ENCODE peak calls at places on chromosomes 12 and 14, in seven cellular contexts. Y, O, A, C, F, B and K are unnamed samples.

GRCh38 chr14:92037989-92038388 is 1.9 kb downstream of the TRIP11 start:
- DNase-seq in Y (no peak), O (no peak), A (no peak), C (no peak), F (no peak), B (peak; percentile 17), K (no peak)

GRCh38 chr14:94010625-94011024 is 13.5 kb downstream of the CCDC197 start:
- DNase-seq in Y (no peak), O (no peak), A (no peak), C (no peak), F (no peak), B (no peak), K (no peak)

GRCh38 chr12:4486049-4486699 is 40.6 kb upstream of the FGF6 start:
- DNase-seq in Y (no peak), O (no peak), A (no peak), C (no peak), F (no peak), B (no peak), K (no peak)

GRCh38 chr14:20707622-20708021 is 19.1 kb downstream of the ANG start:
- DNase-seq in Y (peak; percentile 45), O (no peak), A (no peak), C (peak; percentile 64), F (no peak), B (no peak), K (no peak)

GRCh38 chr12:69916541-69917270 is 91.7 kb downstream of the MYRFL start:
- DNase-seq in Y (no peak), O (no peak), A (no peak), C (peak; percentile 64), F (no peak), B (no peak), K (no peak)

GRCh38 chr12:118830251-118830650 is 151.1 kb upstream of the SRRM4 start:
- DNase-seq in Y (no peak), O (no peak), A (no peak), C (no peak), F (no peak), B (no peak), K (no peak)

GRCh38 chr12:53489242-53489915 is 9.9 kb downstream of the MAP3K12 start:
- DNase-seq in Y (no peak), O (no peak), A (no peak), C (peak; percentile 18), F (no peak), B (no peak), K (peak; percentile 40)

GRCh38 chr12:3967556-3968160 is 94.5 kb upstream of the PARP11 start:
- DNase-seq in Y (no peak), O (no peak), A (no peak), C (no peak), F (no peak), B (no peak), K (no peak)

GRCh38 chr14:95816539-95816938 is 60.1 kb upstream of the TUNAR start:
- DNase-seq in Y (no peak), O (no peak), A (no peak), C (no peak), F (no peak), B (peak; percentile 74), K (no peak)

GRCh38 chr12:86712425-86712843 is 456.2 kb upstream of the MGAT4C start:
- DNase-seq in Y (no peak), O (peak; percentile 71), A (no peak), C (no peak), F (no peak), B (no peak), K (no peak)

GRCh38 chr12:104136577-104136976 is 1.4 kb downstream of the NFYB start:
- DNase-seq in Y (no peak), O (no peak), A (no peak), C (no peak), F (no peak), B (no peak), K (no peak)

GRCh38 chr12:31773867-31774266 is 45.0 kb upstream of the AMN1 start:
- DNase-seq in Y (no peak), O (no peak), A (peak; percentile 57), C (no peak), F (no peak), B (no peak), K (no peak)

GRCh38 chr12:110546339-110546738 is 36.8 kb downstream of the PPTC7 start:
- DNase-seq in Y (no peak), O (no peak), A (no peak), C (no peak), F (no peak), B (no peak), K (no peak)

DNA sequence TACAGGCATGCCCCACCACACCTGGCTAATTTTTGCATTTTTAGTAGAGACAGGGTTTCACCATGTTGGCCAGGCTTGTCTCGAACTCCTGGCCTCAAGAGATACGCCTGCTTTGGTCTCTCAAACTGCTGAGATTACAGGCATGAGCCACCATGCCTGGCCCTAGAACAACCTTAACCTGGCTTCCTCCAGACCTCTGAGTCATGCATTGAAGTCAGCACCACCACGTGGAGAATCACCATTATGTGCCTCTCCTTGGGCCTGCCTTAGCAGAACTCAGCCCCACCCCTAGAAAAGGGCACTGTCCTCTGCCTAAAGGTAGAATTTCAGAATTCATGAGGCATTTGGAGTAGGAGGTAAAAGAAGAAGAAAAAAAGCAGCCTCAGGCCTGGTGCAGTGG is 49.0 kb downstream of the LIMA1 start:
- DNase-seq in Y (peak; percentile 32), O (no peak), A (no peak), C (no peak), F (no peak), B (no peak), K (no peak)
- TF ChIP-seq CTCF in Y (no peak), O (no peak), A (no peak), C (no peak), F (no peak), B (no peak), K (no peak)

DNA sequence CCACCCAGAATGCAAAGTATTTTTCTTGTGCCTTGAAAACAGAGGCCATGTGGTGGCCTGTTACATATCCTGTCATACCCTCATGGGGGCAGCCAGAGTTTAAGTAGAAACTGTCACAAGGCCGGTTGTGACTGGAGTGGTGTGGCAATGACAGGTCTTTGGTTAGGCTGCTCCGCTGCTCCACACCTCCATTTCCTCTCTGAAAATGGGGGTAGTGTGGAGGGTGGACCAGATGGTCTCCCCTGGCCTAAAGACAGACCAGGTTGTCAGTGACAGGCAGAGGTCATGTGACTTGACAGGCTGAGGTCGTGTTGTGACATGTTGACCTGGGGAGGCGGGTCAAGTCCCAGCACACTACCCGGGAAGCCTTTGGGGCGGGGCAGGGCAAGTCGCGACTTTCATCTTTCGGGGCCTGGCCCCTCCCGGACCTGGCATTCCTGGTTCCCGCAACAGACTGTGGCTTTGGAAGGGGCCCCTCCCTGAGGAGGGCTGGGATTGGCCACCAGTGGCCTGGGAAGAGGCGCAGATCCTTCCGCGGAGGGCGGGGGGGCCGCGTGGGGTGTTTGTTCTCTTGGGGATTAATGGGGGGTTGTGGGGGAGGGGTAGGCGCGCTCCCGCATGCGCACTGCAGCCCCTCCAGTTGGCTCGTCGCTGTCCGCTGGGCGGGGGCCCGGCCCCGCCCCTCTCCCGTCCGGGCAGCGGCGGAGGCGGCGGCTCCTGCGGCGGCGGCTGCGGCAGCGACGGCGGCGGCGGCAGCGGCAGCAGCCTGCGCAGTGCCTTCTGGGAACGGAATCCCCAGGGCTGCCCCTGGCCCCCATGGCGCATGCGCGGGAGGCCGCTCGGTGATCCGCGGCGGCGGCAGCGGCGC is at the start of gene MBD6:
- DNase-seq in Y (peak; percentile 94), O (peak; percentile 96), A (peak; percentile 86), C (peak; percentile 93), F (peak; percentile 84), B (peak; percentile 98), K (peak; percentile 99)
- TF ChIP-seq EP300 in Y (peak; percentile 2), O (peak; percentile 25), A (no peak), C (no peak), F (peak; percentile 35), B (no peak), K (no peak)

DNA sequence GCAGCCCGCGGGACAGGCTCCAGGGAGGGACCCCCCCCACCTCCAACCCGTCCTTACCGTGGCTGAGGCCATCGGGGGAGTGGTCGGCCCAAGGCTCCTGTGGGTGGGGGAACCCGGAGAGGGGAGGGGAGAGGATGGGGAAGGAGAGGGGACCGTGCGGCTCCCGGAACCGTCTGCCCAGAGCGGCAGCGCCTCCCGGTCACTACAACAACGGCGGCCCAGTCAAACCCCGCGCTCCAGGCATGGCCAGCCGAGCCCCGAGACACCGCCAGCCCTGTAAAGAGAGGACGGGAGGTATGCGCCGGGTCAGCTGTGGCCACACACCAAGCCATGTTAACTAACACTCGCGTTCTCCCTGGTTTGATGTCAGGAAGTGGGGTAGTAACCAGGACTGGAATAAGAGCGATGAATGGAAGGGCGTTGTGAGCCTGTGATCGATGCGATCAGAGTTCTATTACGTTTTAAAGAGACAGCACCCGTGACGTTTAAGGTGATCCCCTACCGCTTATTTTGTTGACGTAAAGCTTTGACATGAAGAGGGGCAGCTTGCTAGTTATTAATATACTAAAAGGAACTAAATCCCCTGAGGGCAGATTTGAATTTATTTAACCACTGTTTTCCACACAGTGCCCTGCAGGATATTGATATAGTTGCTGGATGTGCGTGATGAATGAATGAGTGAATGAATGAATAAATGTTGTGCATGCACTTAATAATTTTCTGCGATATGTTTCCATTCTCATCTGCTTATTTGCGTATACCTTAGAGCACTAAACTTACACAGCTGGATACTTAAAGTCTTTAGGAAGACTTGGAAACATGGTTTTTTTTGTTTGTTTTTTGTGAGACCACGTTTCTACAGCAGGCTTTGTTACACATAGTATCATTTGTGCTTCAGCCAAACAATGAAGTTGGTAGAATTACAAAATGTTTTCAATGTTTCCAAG is at the start of gene POC1B:
- DNase-seq in Y (peak; percentile 80), O (peak; percentile 76), A (peak; percentile 56), C (peak; percentile 82), F (peak; percentile 65), B (peak; percentile 93), K (peak; percentile 83)
- TF ChIP-seq POLR2A in Y (no peak), O (peak; percentile 22), A (peak; percentile 53), C (no peak), F (no peak), B (peak; percentile 18), K (peak; percentile 13)

GRCh38 chr14:23566782-23567185 is 807 bp downstream of the AP1G2 start:
- DNase-seq in Y (peak; percentile 85), O (no peak), A (no peak), C (peak; percentile 55), F (no peak), B (no peak), K (no peak)
- TF ChIP-seq CTCF in Y (no peak), O (peak; percentile 15), A (no peak), C (no peak), F (no peak), B (no peak), K (no peak)

GRCh38 chr12:71594214-71594948 is 69.3 kb downstream of the ZFC3H1 start:
- DNase-seq in Y (peak; percentile 33), O (peak; percentile 6), A (no peak), C (no peak), F (peak; percentile 11), B (no peak), K (no peak)
- TF ChIP-seq EP300 in Y (no peak), O (no peak), A (no peak), C (no peak), F (no peak), B (no peak), K (no peak)